ENCODE peak calls at places on chromosomes 3 and 15, in nine cellular contexts. C is nephron progenitor cell, X is breast epithelium, A is Ammon's horn, F is left lobe of liver, B is NCI-H1092 treated with DMSO at 0.1 percent for 48 hours, N is AG09309, M is KBM-7, U is T-helper 1 cell. K is an unnamed sample.

GRCh38 chr3:65995030-65995429 is 43.7 kb downstream of the MAGI1 start:
- DNase-seq in C (no peak), X (no peak), A (no peak), F (no peak), B (no peak), N (peak), M (no peak), U (no peak), K (no peak)

GRCh38 chr15:52080031-52080430 is 32.5 kb downstream of the BCL2L10 start:
- DNase-seq in C (no peak), X (no peak), A (no peak), F (no peak), B (no peak), N (no peak), M (no peak), U (no peak), K (no peak)

GRCh38 chr3:160564205-160564922 is 1.0 kb downstream of the KPNA4 start:
- DNase-seq in C (peak), X (no peak), A (peak), F (no peak), B (peak), N (no peak), M (peak), U (no peak), K (peak)

GRCh38 chr3:30730967-30731366 is 124.6 kb downstream of the TGFBR2 start:
- DNase-seq in C (no peak), X (no peak), A (no peak), F (no peak), B (no peak), N (no peak), M (no peak), U (no peak), K (no peak)

GRCh38 chr15:75836953-75837321 is 6.3 kb upstream of the UBE2Q2 start:
- DNase-seq in C (no peak), X (no peak), A (no peak), F (no peak), B (no peak), N (peak), M (peak), U (peak), K (no peak)

GRCh38 chr15:40307421-40308165 is at the start of gene PLCB2:
- DNase-seq in C (peak), X (no peak), A (peak), F (no peak), B (no peak), N (no peak), M (peak), U (peak), K (no peak)

GRCh38 chr3:126927846-126928245 is 55.1 kb upstream of the PLXNA1 start:
- DNase-seq in C (no peak), X (no peak), A (no peak), F (no peak), B (no peak), N (no peak), M (no peak), U (no peak), K (no peak)

GRCh38 chr3:50524751-50525150 is 21.3 kb upstream of the CACNA2D2 start:
- DNase-seq in C (no peak), X (no peak), A (no peak), F (no peak), B (no peak), N (no peak), M (no peak), U (no peak), K (no peak)

GRCh38 chr15:98440917-98441316 is 207.4 kb upstream of the IGF1R start:
- DNase-seq in C (no peak), X (no peak), A (no peak), F (no peak), B (no peak), N (no peak), M (no peak), U (no peak), K (no peak)

GRCh38 chr3:1583044-1583443 is 490.2 kb downstream of the CNTN6 start:
- DNase-seq in C (no peak), X (no peak), A (no peak), F (no peak), B (no peak), N (no peak), M (no peak), U (no peak), K (no peak)

K was measured in neural progenitor cell.